ENCODE peak calls at places on chromosome 22, in six cellular contexts. One of them, this sample, is unnamed.

GRCh38 chr22:29442976-29443375 is 4.6 kb downstream of the RFPL1 start:
- DNase-seq in psoas muscle: no peak
- DNase-seq in stomach: no peak
- DNase-seq in A549: no peak
- DNase-seq in CD4-positive, alpha-beta T cell: no peak
- DNase-seq in heart right ventricle: no peak
- DNase-seq in this sample: no peak

GRCh38 chr22:28773461-28773867 is 969 bp downstream of the CCDC117 start:
- DNase-seq in stomach: no peak
- DNase-seq in psoas muscle: no peak
- DNase-seq in A549: no peak
- DNase-seq in heart right ventricle: no peak
- DNase-seq in CD4-positive, alpha-beta T cell: no peak
- DNase-seq in this sample: no peak

GRCh38 chr22:45638834-45639746 is 32.5 kb upstream of the ATXN10 start:
- DNase-seq in stomach: peak; percentile 59
- DNase-seq in heart right ventricle: no peak
- DNase-seq in A549: peak; percentile 98
- DNase-seq in CD4-positive, alpha-beta T cell: no peak
- DNase-seq in psoas muscle: peak; percentile 74
- DNase-seq in this sample: no peak

GRCh38 chr22:19480789-19481188 is 1.1 kb downstream of the CDC45 start:
- DNase-seq in heart right ventricle: no peak
- DNase-seq in psoas muscle: no peak
- DNase-seq in A549: no peak
- DNase-seq in stomach: no peak
- DNase-seq in CD4-positive, alpha-beta T cell: no peak
- DNase-seq in this sample: no peak

GRCh38 chr22:50282361-50283144 is 12.4 kb upstream of the MAPK11 start:
- DNase-seq in stomach: peak; percentile 91
- DNase-seq in A549: peak; percentile 69
- DNase-seq in heart right ventricle: no peak
- DNase-seq in psoas muscle: no peak
- DNase-seq in CD4-positive, alpha-beta T cell: no peak
- DNase-seq in this sample: peak; percentile 76

GRCh38 chr22:28943501-28943879 is 60.1 kb downstream of the ZNRF3 start:
- DNase-seq in CD4-positive, alpha-beta T cell: no peak
- DNase-seq in stomach: peak; percentile 41
- DNase-seq in heart right ventricle: no peak
- DNase-seq in psoas muscle: no peak
- DNase-seq in A549: no peak
- DNase-seq in this sample: no peak

GRCh38 chr22:27466229-27466628 is 335.3 kb downstream of the MN1 start:
- DNase-seq in heart right ventricle: no peak
- DNase-seq in stomach: no peak
- DNase-seq in A549: no peak
- DNase-seq in psoas muscle: no peak
- DNase-seq in CD4-positive, alpha-beta T cell: no peak
- DNase-seq in this sample: no peak

GRCh38 chr22:47042861-47043496 is 280.5 kb downstream of the TBC1D22A start:
- DNase-seq in psoas muscle: no peak
- DNase-seq in stomach: no peak
- DNase-seq in heart right ventricle: no peak
- DNase-seq in CD4-positive, alpha-beta T cell: no peak
- DNase-seq in A549: no peak
- DNase-seq in this sample: peak; percentile 44

GRCh38 chr22:47681766-47682165 is 919.3 kb downstream of the TBC1D22A start:
- DNase-seq in psoas muscle: no peak
- DNase-seq in A549: no peak
- DNase-seq in stomach: no peak
- DNase-seq in heart right ventricle: no peak
- DNase-seq in CD4-positive, alpha-beta T cell: no peak
- DNase-seq in this sample: no peak

GRCh38 chr22:19912236-19912999 is 29.2 kb upstream of the COMT start:
- DNase-seq in CD4-positive, alpha-beta T cell: no peak
- DNase-seq in psoas muscle: no peak
- DNase-seq in A549: no peak
- DNase-seq in heart right ventricle: no peak
- DNase-seq in stomach: peak; percentile 90
- DNase-seq in this sample: no peak

GRCh38 chr22:49380095-49380827 is 447.4 kb downstream of the BRD1 start:
- DNase-seq in psoas muscle: no peak
- DNase-seq in heart right ventricle: no peak
- DNase-seq in A549: no peak
- DNase-seq in stomach: no peak
- DNase-seq in CD4-positive, alpha-beta T cell: no peak
- DNase-seq in this sample: no peak

GRCh38 chr22:27602390-27602789 is 199.2 kb downstream of the MN1 start:
- DNase-seq in stomach: no peak
- DNase-seq in psoas muscle: no peak
- DNase-seq in A549: no peak
- DNase-seq in heart right ventricle: no peak
- DNase-seq in CD4-positive, alpha-beta T cell: no peak
- DNase-seq in this sample: no peak

GRCh38 chr22:45742866-45743450 is 71.3 kb downstream of the ATXN10 start:
- DNase-seq in A549: peak; percentile 73
- DNase-seq in psoas muscle: peak; percentile 44
- DNase-seq in stomach: peak; percentile 30
- DNase-seq in heart right ventricle: no peak
- DNase-seq in CD4-positive, alpha-beta T cell: no peak
- DNase-seq in this sample: no peak

GRCh38 chr22:49139492-49140151 is 688.1 kb downstream of the BRD1 start:
- DNase-seq in A549: no peak
- DNase-seq in heart right ventricle: no peak
- DNase-seq in psoas muscle: no peak
- DNase-seq in stomach: no peak
- DNase-seq in CD4-positive, alpha-beta T cell: no peak
- DNase-seq in this sample: no peak

GRCh38 chr22:29144786-29145160 is 60.9 kb upstream of the EMID1 start:
- DNase-seq in A549: no peak
- DNase-seq in CD4-positive, alpha-beta T cell: no peak
- DNase-seq in heart right ventricle: no peak
- DNase-seq in stomach: peak; percentile 14
- DNase-seq in psoas muscle: no peak
- DNase-seq in this sample: no peak

GRCh38 chr22:45268958-45269844 is 15.5 kb upstream of the UPK3A start:
- DNase-seq in A549: peak; percentile 68
- DNase-seq in psoas muscle: peak; percentile 85
- DNase-seq in CD4-positive, alpha-beta T cell: peak; percentile 94
- DNase-seq in heart right ventricle: peak; percentile 83
- DNase-seq in stomach: peak; percentile 92
- DNase-seq in this sample: peak; percentile 93

GRCh38 chr22:19608114-19608494 is 83.9 kb upstream of the CLDN5 start:
- DNase-seq in stomach: no peak
- DNase-seq in CD4-positive, alpha-beta T cell: no peak
- DNase-seq in A549: no peak
- DNase-seq in psoas muscle: no peak
- DNase-seq in heart right ventricle: no peak
- DNase-seq in this sample: no peak

GRCh38 chr22:49629586-49630447 is 197.9 kb downstream of the BRD1 start:
- DNase-seq in psoas muscle: no peak
- DNase-seq in CD4-positive, alpha-beta T cell: no peak
- DNase-seq in stomach: no peak
- DNase-seq in A549: no peak
- DNase-seq in heart right ventricle: no peak
- DNase-seq in this sample: no peak

GRCh38 chr22:19554834-19555404 is 30.7 kb upstream of the CLDN5 start:
- DNase-seq in psoas muscle: no peak
- DNase-seq in CD4-positive, alpha-beta T cell: no peak
- DNase-seq in A549: peak; percentile 59
- DNase-seq in stomach: no peak
- DNase-seq in heart right ventricle: no peak
- DNase-seq in this sample: peak; percentile 40

GRCh38 chr22:33101550-33101949 is 43.4 kb upstream of the SYN3 start:
- DNase-seq in A549: no peak
- DNase-seq in heart right ventricle: no peak
- DNase-seq in CD4-positive, alpha-beta T cell: no peak
- DNase-seq in psoas muscle: no peak
- DNase-seq in stomach: no peak
- DNase-seq in this sample: no peak

GRCh38 chr22:35043932-35044319 is 22.0 kb upstream of the ISX start:
- DNase-seq in stomach: no peak
- DNase-seq in A549: no peak
- DNase-seq in CD4-positive, alpha-beta T cell: no peak
- DNase-seq in heart right ventricle: no peak
- DNase-seq in psoas muscle: no peak
- DNase-seq in this sample: no peak

GRCh38 chr22:39215430-39216142 is 29.2 kb downstream of the PDGFB start:
- DNase-seq in A549: peak; percentile 27
- DNase-seq in stomach: no peak
- DNase-seq in CD4-positive, alpha-beta T cell: no peak
- DNase-seq in heart right ventricle: no peak
- DNase-seq in psoas muscle: no peak
- DNase-seq in this sample: no peak

GRCh38 chr22:39214006-39214382 is 30.8 kb downstream of the PDGFB start:
- DNase-seq in heart right ventricle: no peak
- DNase-seq in psoas muscle: no peak
- DNase-seq in A549: no peak
- DNase-seq in CD4-positive, alpha-beta T cell: no peak
- DNase-seq in stomach: no peak
- DNase-seq in this sample: peak; percentile 14

GRCh38 chr22:39216143-39216490 is 28.7 kb downstream of the PDGFB start:
- DNase-seq in psoas muscle: no peak
- DNase-seq in heart right ventricle: no peak
- DNase-seq in CD4-positive, alpha-beta T cell: no peak
- DNase-seq in A549: no peak
- DNase-seq in stomach: no peak
- DNase-seq in this sample: peak; percentile 18

GRCh38 chr22:39214383-39215069 is 30.3 kb downstream of the PDGFB start:
- DNase-seq in stomach: no peak
- DNase-seq in psoas muscle: no peak
- DNase-seq in A549: peak; percentile 21
- DNase-seq in heart right ventricle: no peak
- DNase-seq in CD4-positive, alpha-beta T cell: no peak
- DNase-seq in this sample: no peak

DNA sequence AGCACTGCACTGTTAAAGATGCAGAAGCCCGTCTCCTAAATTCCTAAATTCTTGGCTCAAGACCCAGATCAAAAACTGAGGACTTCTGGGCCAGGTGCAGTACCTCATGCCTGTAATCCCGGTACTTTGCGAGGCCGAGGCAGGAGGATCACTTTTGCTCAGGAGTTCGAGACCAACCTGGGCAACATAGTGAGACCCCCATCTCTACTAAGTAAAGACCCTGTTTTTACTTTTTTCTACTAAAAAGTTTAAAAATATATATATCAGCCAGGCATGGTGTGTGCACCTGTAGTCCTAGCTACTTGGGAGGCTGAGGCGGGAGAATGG is 29.7 kb downstream of the PDGFB start:
- DNase-seq in heart right ventricle: no peak
- DNase-seq in stomach: no peak
- DNase-seq in CD4-positive, alpha-beta T cell: no peak
- DNase-seq in psoas muscle: no peak
- DNase-seq in A549: no peak
- DNase-seq in this sample: no peak
- H3K27ac ChIP-seq in heart right ventricle: no peak overlapping the region
- H3K27ac ChIP-seq in stomach: no peak overlapping the region
- H3K27ac ChIP-seq in CD4-positive, alpha-beta T cell: no peak overlapping the region
- H3K27ac ChIP-seq in psoas muscle: no peak overlapping the region
- H3K27ac ChIP-seq in A549: peak overlapping the region; percentile 4
- H3K27ac ChIP-seq in this sample: no peak overlapping the region

DNA sequence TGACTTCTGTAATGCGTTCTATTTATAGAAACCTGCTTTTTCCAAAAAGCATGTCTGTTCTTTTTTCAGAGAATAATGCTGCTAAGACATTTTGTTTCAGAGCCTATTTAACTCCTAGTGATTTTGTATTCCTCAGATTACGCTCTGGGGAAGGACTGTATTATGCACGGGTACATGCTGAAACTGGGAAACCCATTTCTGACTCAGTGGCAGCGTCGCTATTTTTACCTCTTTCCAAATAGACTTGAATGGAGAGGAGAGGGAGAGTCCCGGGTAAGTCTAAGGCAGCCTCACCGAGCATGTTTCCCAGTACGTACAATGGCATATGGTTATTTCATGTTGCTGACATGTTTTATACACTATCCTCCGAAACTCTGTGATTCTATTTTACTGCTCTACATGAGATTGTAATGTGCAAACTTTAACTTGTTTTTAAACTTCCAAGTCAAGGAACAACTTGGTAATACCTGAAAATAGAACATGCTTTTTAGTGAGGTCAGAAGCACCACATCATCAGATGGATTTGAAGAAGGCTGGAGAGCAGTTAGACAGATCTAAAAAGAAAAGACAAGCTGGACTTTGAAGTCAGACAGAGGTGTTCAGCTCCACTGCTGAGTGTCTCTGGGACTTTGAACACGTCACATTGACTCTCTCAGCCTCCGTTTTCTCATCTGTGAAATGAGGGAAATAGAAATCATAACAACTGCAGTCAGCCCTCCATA is 23.7 kb upstream of the MYO18B start:
- DNase-seq in heart right ventricle: no peak
- DNase-seq in psoas muscle: no peak
- DNase-seq in stomach: no peak
- DNase-seq in CD4-positive, alpha-beta T cell: no peak
- DNase-seq in A549: no peak
- DNase-seq in this sample: no peak
- H3K27ac ChIP-seq in heart right ventricle: no peak overlapping the region
- H3K27ac ChIP-seq in psoas muscle: peak overlapping the region; percentile 42
- H3K27ac ChIP-seq in stomach: no peak overlapping the region
- H3K27ac ChIP-seq in CD4-positive, alpha-beta T cell: no peak overlapping the region
- H3K27ac ChIP-seq in A549: no peak overlapping the region
- H3K27ac ChIP-seq in this sample: no peak overlapping the region

DNA sequence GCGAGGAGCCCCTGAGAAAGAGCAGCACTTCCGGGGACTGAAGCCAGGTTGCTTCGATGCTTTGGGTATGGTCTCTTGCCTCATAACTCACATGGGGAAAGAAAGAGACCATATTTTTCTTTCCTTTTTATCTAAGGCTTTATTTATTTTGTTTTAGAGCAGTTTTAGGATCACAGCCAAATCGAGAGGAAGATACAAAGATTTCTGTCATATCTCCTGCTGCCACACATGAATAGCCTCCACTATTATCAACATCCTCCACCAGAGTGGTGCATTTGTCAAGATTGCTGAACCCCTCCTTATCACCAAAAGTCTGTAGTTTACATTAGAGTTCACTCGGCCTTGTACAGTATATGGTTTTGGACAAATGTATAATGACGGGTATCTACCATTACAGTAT is 24.2 kb upstream of the ADSL start:
- DNase-seq in heart right ventricle: no peak
- DNase-seq in CD4-positive, alpha-beta T cell: no peak
- DNase-seq in A549: no peak
- DNase-seq in psoas muscle: no peak
- DNase-seq in stomach: no peak
- DNase-seq in this sample: no peak
- H3K27ac ChIP-seq in heart right ventricle: no peak overlapping the region
- H3K27ac ChIP-seq in CD4-positive, alpha-beta T cell: no peak overlapping the region
- H3K27ac ChIP-seq in A549: no peak overlapping the region
- H3K27ac ChIP-seq in psoas muscle: no peak overlapping the region
- H3K27ac ChIP-seq in stomach: no peak overlapping the region
- H3K27ac ChIP-seq in this sample: no peak overlapping the region

GRCh38 chr22:42261266-42261665 is 9.2 kb downstream of the TCF20 start:
- DNase-seq in psoas muscle: no peak
- DNase-seq in heart right ventricle: no peak
- DNase-seq in CD4-positive, alpha-beta T cell: no peak
- DNase-seq in stomach: no peak
- DNase-seq in A549: no peak
- DNase-seq in this sample: no peak

GRCh38 chr22:42257386-42257785 is 13.1 kb downstream of the TCF20 start:
- DNase-seq in heart right ventricle: no peak
- DNase-seq in stomach: no peak
- DNase-seq in A549: no peak
- DNase-seq in CD4-positive, alpha-beta T cell: no peak
- DNase-seq in psoas muscle: no peak
- DNase-seq in this sample: no peak

GRCh38 chr22:42258126-42258525 is 12.3 kb downstream of the TCF20 start:
- DNase-seq in heart right ventricle: no peak
- DNase-seq in CD4-positive, alpha-beta T cell: no peak
- DNase-seq in psoas muscle: no peak
- DNase-seq in A549: no peak
- DNase-seq in stomach: no peak
- DNase-seq in this sample: no peak

GRCh38 chr22:42256930-42257329 is 13.5 kb downstream of the TCF20 start:
- DNase-seq in CD4-positive, alpha-beta T cell: no peak
- DNase-seq in psoas muscle: no peak
- DNase-seq in heart right ventricle: no peak
- DNase-seq in stomach: no peak
- DNase-seq in A549: no peak
- DNase-seq in this sample: no peak
- H3K27ac ChIP-seq in CD4-positive, alpha-beta T cell: no peak overlapping the region
- H3K27ac ChIP-seq in psoas muscle: no peak overlapping the region
- H3K27ac ChIP-seq in heart right ventricle: no peak overlapping the region
- H3K27ac ChIP-seq in stomach: no peak overlapping the region
- H3K27ac ChIP-seq in A549: no peak overlapping the region
- H3K27ac ChIP-seq in this sample: no peak overlapping the region